ENCODE peak calls at places on chromosomes 12 and 14, in ten cellular contexts. Q is IMR-90, W is H9, I is right lobe of liver, J is gastrocnemius medialis, U is aorta, E is upper lobe of right lung, R is psoas muscle, K is colonic mucosa, S is transverse colon. M is an unnamed sample.

GRCh38 chr12:113392988-113393579 is 10.6 kb downstream of the SDS start:
- DNase-seq in Q (no peak), W (peak; percentile 99), I (peak; percentile 88), J (no peak), U (no peak), E (no peak), R (no peak), K (peak; percentile 24), S (no peak), M (no peak)

GRCh38 chr14:29311983-29312382 is 545.4 kb downstream of the FOXG1 start:
- DNase-seq in Q (peak; percentile 47), W (no peak), I (no peak), J (no peak), U (no peak), E (no peak), R (no peak), K (no peak), S (no peak), M (no peak)

GRCh38 chr14:77458249-77458950 is 507 bp downstream of the AHSA1 start:
- DNase-seq in Q (peak; percentile 18), W (peak; percentile 45), I (no peak), J (no peak), U (no peak), E (no peak), R (peak; percentile 67), K (peak; percentile 54), S (peak; percentile 43), M (peak; percentile 14)

GRCh38 chr14:105026789-105027563 is 6.1 kb upstream of the CDCA4 start:
- DNase-seq in Q (peak; percentile 60), W (no peak), I (no peak), J (no peak), U (no peak), E (no peak), R (no peak), K (no peak), S (no peak), M (no peak)

GRCh38 chr12:49413796-49414195 is 46.5 kb downstream of the SPATS2 start:
- DNase-seq in Q (peak; percentile 25), W (no peak), I (no peak), J (no peak), U (no peak), E (no peak), R (no peak), K (no peak), S (no peak), M (no peak)

GRCh38 chr12:9754097-9754964 is 6.4 kb downstream of the CD69 start:
- DNase-seq in Q (no peak), W (no peak), I (no peak), J (no peak), U (no peak), E (no peak), R (no peak), K (no peak), S (no peak), M (no peak)

GRCh38 chr12:107311682-107312081 is 218.3 kb upstream of the CRY1 start:
- DNase-seq in Q (no peak), W (no peak), I (no peak), J (no peak), U (no peak), E (no peak), R (no peak), K (no peak), S (no peak), M (no peak)

GRCh38 chr12:120583478-120584030 is 2.4 kb upstream of the POP5 start:
- DNase-seq in Q (peak; percentile 61), W (peak; percentile 87), I (peak; percentile 78), J (peak; percentile 58), U (peak; percentile 93), E (peak; percentile 87), R (peak; percentile 88), K (peak; percentile 88), S (peak; percentile 86), M (peak; percentile 80)

GRCh38 chr12:70648831-70649230 is 11.6 kb upstream of the PTPRB start:
- DNase-seq in Q (peak; percentile 84), W (no peak), I (no peak), J (no peak), U (no peak), E (no peak), R (no peak), K (no peak), S (no peak), M (no peak)

GRCh38 chr12:44774815-44775411 is 101.2 kb downstream of the NELL2 start:
- DNase-seq in Q (peak; percentile 1), W (peak; percentile 76), I (peak; percentile 45), J (no peak), U (no peak), E (no peak), R (no peak), K (peak; percentile 41), S (peak; percentile 29), M (peak; percentile 60)

GRCh38 chr12:120328228-120328627 is 649 bp upstream of the PLA2G1B start:
- DNase-seq in Q (no peak), W (no peak), I (no peak), J (no peak), U (no peak), E (no peak), R (no peak), K (no peak), S (no peak), M (no peak)

GRCh38 chr12:124829708-124830304 is 33.9 kb downstream of the SCARB1 start:
- DNase-seq in Q (no peak), W (no peak), I (no peak), J (no peak), U (no peak), E (no peak), R (no peak), K (no peak), S (no peak), M (no peak)

DNA sequence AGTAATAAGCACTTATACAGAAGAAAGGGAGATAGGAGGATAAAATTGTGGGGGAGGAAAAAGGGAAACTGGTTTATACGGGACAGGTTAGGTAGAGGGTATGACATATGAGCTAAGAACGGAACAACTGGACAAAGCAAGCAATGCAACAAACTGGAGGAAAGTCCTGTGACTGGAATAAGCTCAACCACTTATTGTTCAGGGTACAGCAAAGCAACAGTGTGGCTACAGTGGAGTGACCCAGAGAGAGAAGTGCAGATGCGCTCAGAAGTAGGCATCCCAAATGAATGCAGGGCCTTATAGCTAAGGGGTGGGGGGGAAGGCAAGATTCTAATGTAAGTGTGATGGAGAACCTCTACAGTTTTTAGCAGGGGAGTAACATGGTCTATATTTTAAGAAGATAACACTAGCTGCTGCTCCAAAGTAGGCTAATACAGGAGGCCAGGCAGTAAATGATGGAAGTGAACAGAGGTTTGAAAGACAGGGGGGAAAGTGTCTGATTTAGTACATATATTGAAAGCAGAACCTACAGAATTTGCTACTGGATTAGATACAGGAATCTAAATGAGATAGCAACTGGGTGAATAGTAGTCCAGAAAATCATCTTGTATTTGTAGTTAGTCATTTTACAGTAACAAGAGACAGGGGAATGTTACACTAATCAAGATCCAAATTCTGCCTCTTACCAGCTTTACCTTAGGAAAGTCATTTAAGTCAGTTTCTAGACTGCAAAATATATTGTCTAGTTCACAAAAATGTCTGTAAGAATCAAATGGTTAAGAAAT is 3.3 kb downstream of the UBE2N start:
- DNase-seq in Q (no peak), W (no peak), I (no peak), J (no peak), U (no peak), E (no peak), R (no peak), K (no peak), S (no peak), M (no peak)
- H3K4me1 ChIP-seq in Q (peaks cover 19% of the 10 kb centered on the region), W (peaks cover 5% of the 10 kb centered on the region), I (peaks cover 13% of the 10 kb centered on the region), J (peaks cover 75% of the 10 kb centered on the region), U (peaks cover 6% of the 10 kb centered on the region), E (peaks cover 37% of the 10 kb centered on the region), R (peaks cover 61% of the 10 kb centered on the region), K (peaks cover 18% of the 10 kb centered on the region), S (peaks cover 57% of the 10 kb centered on the region), M (peaks cover 19% of the 10 kb centered on the region)

GRCh38 chr14:61346221-61346620 is 24.8 kb downstream of the PRKCH start:
- DNase-seq in Q (no peak), W (no peak), I (no peak), J (no peak), U (no peak), E (no peak), R (no peak), K (no peak), S (no peak), M (no peak)
- H3K4me1 ChIP-seq in Q (no peaks in the 10 kb centered on the region), W (no peaks in the 10 kb centered on the region), I (no peaks in the 10 kb centered on the region), J (peaks cover 44% of the 10 kb centered on the region), U (no peaks in the 10 kb centered on the region), E (peaks cover 65% of the 10 kb centered on the region), R (peaks cover 29% of the 10 kb centered on the region), K (no peaks in the 10 kb centered on the region), S (no peaks in the 10 kb centered on the region), M (no peaks in the 10 kb centered on the region)

GRCh38 chr14:54488318-54488645 is 498 bp downstream of the GMFB start:
- DNase-seq in Q (no peak), W (no peak), I (no peak), J (no peak), U (no peak), E (no peak), R (no peak), K (no peak), S (no peak), M (no peak)
- H3K4me1 ChIP-seq in Q (peaks cover 4% of the 10 kb centered on the region), W (no peaks in the 10 kb centered on the region), I (peaks cover 19% of the 10 kb centered on the region), J (peaks cover 31% of the 10 kb centered on the region), U (peaks cover 2% of the 10 kb centered on the region), E (peaks cover 12% of the 10 kb centered on the region), R (peaks cover 15% of the 10 kb centered on the region), K (peaks cover 12% of the 10 kb centered on the region), S (peaks cover 67% of the 10 kb centered on the region), M (peaks cover 10% of the 10 kb centered on the region)

GRCh38 chr12:116200812-116201211 is 76.7 kb downstream of the MED13L start:
- DNase-seq in Q (peak; percentile 67), W (no peak), I (no peak), J (no peak), U (no peak), E (no peak), R (no peak), K (no peak), S (no peak), M (no peak)

GRCh38 chr12:116196752-116197718 is 80.5 kb downstream of the MED13L start:
- DNase-seq in Q (no peak), W (no peak), I (no peak), J (no peak), U (no peak), E (no peak), R (no peak), K (peak; percentile 23), S (no peak), M (no peak)

GRCh38 chr12:116199160-116199559 is 78.3 kb downstream of the MED13L start:
- DNase-seq in Q (no peak), W (no peak), I (no peak), J (no peak), U (no peak), E (no peak), R (no peak), K (no peak), S (no peak), M (no peak)

GRCh38 chr12:116194935-116195431 is 82.5 kb downstream of the MED13L start:
- DNase-seq in Q (no peak), W (no peak), I (no peak), J (no peak), U (no peak), E (no peak), R (no peak), K (no peak), S (peak; percentile 8), M (no peak)

DNA sequence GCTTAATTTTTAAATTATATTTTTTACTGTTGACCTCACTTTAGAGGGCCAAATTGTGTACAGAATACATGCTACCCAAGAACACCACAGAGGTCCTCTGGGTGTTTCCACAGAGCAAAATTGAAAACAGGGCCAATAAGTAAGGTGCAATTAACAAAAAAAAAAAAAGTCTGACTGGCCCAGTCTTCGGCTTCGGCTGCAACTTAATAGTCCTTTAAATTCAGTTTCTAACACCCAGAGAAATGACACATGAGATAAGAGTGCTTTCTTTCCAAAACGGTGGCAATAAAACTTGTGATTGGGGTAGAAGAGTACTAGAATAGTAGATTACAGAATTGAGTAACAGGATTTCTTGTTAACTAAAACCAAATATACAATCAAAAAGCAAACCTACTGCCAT is 81.3 kb downstream of the MED13L start:
- DNase-seq in Q (no peak), W (no peak), I (no peak), J (no peak), U (no peak), E (no peak), R (no peak), K (no peak), S (no peak), M (no peak)
- H3K4me1 ChIP-seq in Q (peaks cover 7% of the 10 kb centered on the region), W (no peaks in the 10 kb centered on the region), I (peaks cover 5% of the 10 kb centered on the region), J (peaks cover 71% of the 10 kb centered on the region), U (peaks cover 13% of the 10 kb centered on the region), E (peaks cover 47% of the 10 kb centered on the region), R (peaks cover 77% of the 10 kb centered on the region), K (peaks cover 8% of the 10 kb centered on the region), S (peaks cover 78% of the 10 kb centered on the region), M (peaks cover 13% of the 10 kb centered on the region)

M was measured in pancreas.